ENCODE peak calls at places on chromosomes 1 and 21, in seven cellular contexts. A, W, Y, E, U, H and I are unnamed samples.

GRCh38 chr1:22053861-22054770 is 1.6 kb downstream of the CDC42 start:
- DNase-seq in A (no peak), W (peak; percentile 1), Y (no peak), E (peak; percentile 22), U (no peak), H (no peak), I (no peak)

GRCh38 chr1:194829492-194829891 is 1643.1 kb upstream of the B3GALT2 start:
- DNase-seq in A (no peak), W (no peak), Y (no peak), E (no peak), U (no peak), H (peak; percentile 61), I (no peak)

GRCh38 chr21:31566611-31567010 is 92.9 kb upstream of the SOD1 start:
- DNase-seq in A (no peak), W (no peak), Y (no peak), E (no peak), U (no peak), H (no peak), I (no peak)

GRCh38 chr1:198493324-198493723 is 47.2 kb downstream of the ATP6V1G3 start:
- DNase-seq in A (no peak), W (no peak), Y (no peak), E (no peak), U (no peak), H (peak; percentile 65), I (no peak)

GRCh38 chr1:245908543-245908942 is 598.5 kb downstream of the SMYD3 start:
- DNase-seq in A (no peak), W (no peak), Y (no peak), E (no peak), U (no peak), H (no peak), I (no peak)

GRCh38 chr1:167629681-167630567 is at the start of gene RCSD1:
- DNase-seq in A (no peak), W (no peak), Y (no peak), E (no peak), U (peak; percentile 64), H (no peak), I (no peak)

GRCh38 chr1:26288311-26288941 is 8.5 kb downstream of the SH3BGRL3 start:
- DNase-seq in A (no peak), W (no peak), Y (no peak), E (no peak), U (peak; percentile 55), H (no peak), I (no peak)

GRCh38 chr1:183970516-183971300 is 66.8 kb downstream of the COLGALT2 start:
- DNase-seq in A (no peak), W (no peak), Y (no peak), E (no peak), U (no peak), H (no peak), I (no peak)

GRCh38 chr1:160814856-160815255 is 18.9 kb downstream of the LY9 start:
- DNase-seq in A (no peak), W (no peak), Y (no peak), E (no peak), U (no peak), H (no peak), I (no peak)

GRCh38 chr1:7704214-7705047 is 66.7 kb upstream of the VAMP3 start:
- DNase-seq in A (peak; percentile 87), W (peak; percentile 28), Y (peak; percentile 44), E (peak; percentile 95), U (peak; percentile 95), H (peak; percentile 84), I (peak; percentile 58)

GRCh38 chr1:20058531-20058930 is 11.5 kb upstream of the PLA2G5 start:
- DNase-seq in A (peak; percentile 69), W (no peak), Y (no peak), E (no peak), U (peak; percentile 7), H (peak; percentile 81), I (peak; percentile 72)

GRCh38 chr1:201566933-201567801 is 28.2 kb downstream of the NAV1 start:
- DNase-seq in A (no peak), W (peak; percentile 12), Y (no peak), E (no peak), U (no peak), H (no peak), I (no peak)

GRCh38 chr21:25561668-25562641 is 45.3 kb downstream of the MRPL39 start:
- DNase-seq in A (peak; percentile 20), W (peak; percentile 9), Y (peak; percentile 52), E (no peak), U (peak; percentile 84), H (peak; percentile 87), I (no peak)

GRCh38 chr1:109876617-109877319 is 33.9 kb upstream of the CSF1 start:
- DNase-seq in A (no peak), W (no peak), Y (no peak), E (no peak), U (no peak), H (peak; percentile 63), I (no peak)

GRCh38 chr1:78678324-78678723 is 28.7 kb downstream of the IFI44 start:
- DNase-seq in A (no peak), W (no peak), Y (no peak), E (no peak), U (no peak), H (no peak), I (no peak)

GRCh38 chr1:170415734-170416372 is 116.1 kb upstream of the GORAB start:
- DNase-seq in A (no peak), W (no peak), Y (no peak), E (no peak), U (no peak), H (peak; percentile 3), I (no peak)

GRCh38 chr1:100584761-100585745 is 47.1 kb downstream of the GPR88 start:
- DNase-seq in A (no peak), W (no peak), Y (no peak), E (no peak), U (no peak), H (peak; percentile 17), I (no peak)

GRCh38 chr1:84796201-84796600 is 96.8 kb downstream of the LPAR3 start:
- DNase-seq in A (no peak), W (no peak), Y (no peak), E (no peak), U (no peak), H (peak; percentile 34), I (no peak)

GRCh38 chr1:15007368-15007767 is 146.2 kb upstream of the TMEM51 start:
- DNase-seq in A (no peak), W (no peak), Y (no peak), E (no peak), U (no peak), H (no peak), I (no peak)

GRCh38 chr1:200405273-200405672 is 4.6 kb downstream of the ZNF281 start:
- DNase-seq in A (no peak), W (no peak), Y (no peak), E (no peak), U (no peak), H (no peak), I (no peak)

GRCh38 chr21:46560568-46561447 is 44.1 kb downstream of the S100B start:
- DNase-seq in A (no peak), W (no peak), Y (no peak), E (no peak), U (no peak), H (no peak), I (no peak)

GRCh38 chr1:38598118-38598517 is 261.5 kb downstream of the RRAGC start:
- DNase-seq in A (no peak), W (no peak), Y (no peak), E (no peak), U (no peak), H (no peak), I (no peak)

GRCh38 chr1:90728656-90729257 is 11.7 kb upstream of the BARHL2 start:
- DNase-seq in A (no peak), W (no peak), Y (no peak), E (no peak), U (no peak), H (no peak), I (no peak)

GRCh38 chr21:35102488-35103407 is 53.6 kb upstream of the RUNX1 start:
- DNase-seq in A (no peak), W (no peak), Y (no peak), E (no peak), U (peak; percentile 12), H (no peak), I (no peak)

GRCh38 chr1:231211005-231211857 is 29.8 kb upstream of the GNPAT start:
- DNase-seq in A (peak; percentile 82), W (peak; percentile 47), Y (peak; percentile 31), E (peak; percentile 96), U (peak; percentile 89), H (peak; percentile 75), I (no peak)

GRCh38 chr1:223741861-223742260 is 29.5 kb downstream of the CAPN2 start:
- DNase-seq in A (no peak), W (no peak), Y (no peak), E (no peak), U (no peak), H (peak; percentile 89), I (peak; percentile 72)

GRCh38 chr1:27555700-27556424 is 48.1 kb downstream of the AHDC1 start:
- DNase-seq in A (no peak), W (no peak), Y (no peak), E (no peak), U (no peak), H (peak; percentile 43), I (no peak)

GRCh38 chr1:107532318-107532717 is 391.5 kb downstream of the NTNG1 start:
- DNase-seq in A (no peak), W (no peak), Y (no peak), E (no peak), U (no peak), H (no peak), I (no peak)

GRCh38 chr1:8816831-8817412 is 518 bp downstream of the RERE start:
- DNase-seq in A (peak; percentile 26), W (no peak), Y (no peak), E (peak; percentile 40), U (peak; percentile 15), H (peak; percentile 13), I (no peak)

GRCh38 chr21:46604329-46604974 is 430 bp downstream of the S100B start:
- DNase-seq in A (no peak), W (no peak), Y (no peak), E (peak; percentile 20), U (no peak), H (no peak), I (no peak)

GRCh38 chr1:71881611-71882010 is 400.7 kb downstream of the NEGR1 start:
- DNase-seq in A (no peak), W (no peak), Y (no peak), E (no peak), U (no peak), H (no peak), I (no peak)

GRCh38 chr1:2592672-2593071 is 6.1 kb downstream of the PRXL2B start:
- DNase-seq in A (no peak), W (no peak), Y (no peak), E (no peak), U (no peak), H (no peak), I (no peak)

GRCh38 chr1:45622891-45623394 is 911 bp downstream of the CCDC17 start:
- DNase-seq in A (no peak), W (no peak), Y (no peak), E (no peak), U (no peak), H (no peak), I (no peak)

GRCh38 chr1:19033926-19034680 is 77.6 kb upstream of the IFFO2 start:
- DNase-seq in A (no peak), W (no peak), Y (no peak), E (no peak), U (no peak), H (peak; percentile 87), I (peak; percentile 93)

GRCh38 chr1:201430790-201431189 is 9.3 kb upstream of the TNNI1 start:
- DNase-seq in A (no peak), W (no peak), Y (no peak), E (no peak), U (no peak), H (no peak), I (no peak)

GRCh38 chr1:35264861-35265260 is 3.6 kb upstream of the ZMYM4 start:
- DNase-seq in A (no peak), W (no peak), Y (peak; percentile 16), E (no peak), U (no peak), H (peak; percentile 81), I (no peak)

GRCh38 chr1:44805311-44806024 is 1.7 kb downstream of the DYNLT4 start:
- DNase-seq in A (no peak), W (no peak), Y (no peak), E (no peak), U (no peak), H (no peak), I (no peak)

GRCh38 chr1:212545941-212546638 is 62.5 kb upstream of the ATF3 start:
- DNase-seq in A (no peak), W (no peak), Y (peak; percentile 34), E (no peak), U (no peak), H (peak; percentile 44), I (no peak)